ENCODE peak calls at places on chromosomes 2 and 18, in six cellular contexts. Z is choroid plexus epithelial cell, Y is adrenal gland, F is mesendoderm, Q is upper lobe of right lung, T is astrocyte of the cerebellum. N is an unnamed sample.

GRCh38 chr2:189702071-189702470 is 27.6 kb downstream of the ANKAR start:
- DNase-seq in Q (no peak), Y (no peak), Z (peak), F (peak), T (no peak), N (no peak)

GRCh38 chr2:237149425-237149824 is 63.7 kb downstream of the COPS8 start:
- DNase-seq in T (no peak), Z (no peak), F (no peak), Y (no peak), Q (peak), N (no peak)

GRCh38 chr2:55871637-55872036 is 51.9 kb downstream of the EFEMP1 start:
- DNase-seq in F (no peak), Y (no peak), T (no peak), Z (no peak), Q (no peak), N (no peak)

GRCh38 chr2:85772019-85772745 is 18.4 kb downstream of the ATOH8 start:
- DNase-seq in T (peak), Q (peak), Z (peak), F (peak), Y (peak), N (peak)

GRCh38 chr2:28398101-28398834 is 5.6 kb downstream of the FOSL2 start:
- DNase-seq in Z (peak), Y (peak), T (no peak), Q (no peak), F (no peak), N (no peak)

GRCh38 chr2:157258520-157259326 is 1.2 kb downstream of the GALNT5 start:
- DNase-seq in Y (no peak), Q (no peak), Z (no peak), F (no peak), T (no peak), N (no peak)

GRCh38 chr2:111671426-111672150 is 212.4 kb downstream of the ANAPC1 start:
- DNase-seq in Y (peak), T (no peak), F (no peak), Q (no peak), Z (peak), N (no peak)

GRCh38 chr2:67719351-67719750 is 322.2 kb downstream of the ETAA1 start:
- DNase-seq in Q (no peak), Y (no peak), Z (no peak), T (no peak), F (no peak), N (no peak)

GRCh38 chr2:240960309-240960962 is 38.0 kb upstream of the SNED1 start:
- DNase-seq in Q (peak), F (no peak), Z (peak), Y (peak), T (no peak), N (no peak)

GRCh38 chr2:181977661-181978350 is 7.8 kb upstream of the PPP1R1C start:
- DNase-seq in T (no peak), Y (no peak), Z (peak), F (peak), Q (no peak), N (no peak)

GRCh38 chr2:114727012-114727411 is 284.6 kb downstream of the DPP10 start:
- DNase-seq in F (peak), Y (no peak), Z (no peak), T (no peak), Q (no peak), N (no peak)

GRCh38 chr2:216594081-216594480 is 39.1 kb upstream of the IGFBP2 start:
- DNase-seq in Y (no peak), Q (no peak), Z (peak), F (no peak), T (no peak), N (no peak)

GRCh38 chr2:240393831-240394410 is 41.5 kb upstream of the GPC1 start:
- DNase-seq in Y (no peak), Z (peak), Q (peak), T (no peak), F (no peak), N (no peak)

GRCh38 chr2:119826370-119826961 is 66.7 kb downstream of the PTPN4 start:
- DNase-seq in Y (no peak), Z (peak), Q (no peak), T (no peak), F (peak), N (no peak)

GRCh38 chr2:182592691-182593393 is 123.2 kb upstream of the DNAJC10 start:
- DNase-seq in T (no peak), Y (no peak), Z (no peak), F (no peak), Q (no peak), N (no peak)

GRCh38 chr2:9285921-9286320 is 79.3 kb downstream of the ASAP2 start:
- DNase-seq in T (no peak), Q (no peak), Y (no peak), F (no peak), Z (no peak), N (no peak)

GRCh38 chr2:99653433-99653832 is 163.6 kb upstream of the REV1 start:
- DNase-seq in Z (no peak), F (no peak), Q (no peak), T (no peak), Y (no peak), N (no peak)

GRCh38 chr18:1014496-1014895 is 109.8 kb downstream of the ADCYAP1 start:
- DNase-seq in Q (no peak), T (no peak), Y (no peak), F (peak), Z (no peak), N (no peak)

GRCh38 chr2:63861220-63861822 is 19.6 kb downstream of the UGP2 start:
- DNase-seq in Y (peak), Q (no peak), Z (peak), T (peak), F (peak), N (no peak)

GRCh38 chr2:61793389-61793836 is 60.4 kb downstream of the FAM161A start:
- DNase-seq in Z (peak), Y (peak), F (peak), Q (peak), T (peak), N (no peak)

GRCh38 chr2:172082105-172082943 is 3.0 kb upstream of the DLX1 start:
- DNase-seq in Q (no peak), Z (no peak), Y (no peak), T (no peak), F (peak), N (no peak)

GRCh38 chr2:112229365-112229764 is 25.5 kb downstream of the ZC3H8 start:
- DNase-seq in Z (peak), Y (peak), F (no peak), Q (no peak), T (no peak), N (no peak)

GRCh38 chr2:40358783-40359182 is 93.1 kb downstream of the SLC8A1 start:
- DNase-seq in T (no peak), F (no peak), Z (no peak), Y (no peak), Q (no peak), N (no peak)

GRCh38 chr2:174376967-174377366 is 18.6 kb upstream of the SCRN3 start:
- DNase-seq in Z (peak), Q (no peak), Y (no peak), F (no peak), T (no peak), N (no peak)

GRCh38 chr2:5373200-5373599 is 319.0 kb upstream of the SOX11 start:
- DNase-seq in Z (peak), Q (no peak), F (peak), T (no peak), Y (no peak), N (no peak)

GRCh38 chr2:86020984-86021383 is 84.7 kb downstream of the POLR1A start:
- DNase-seq in Q (peak), Y (no peak), F (no peak), T (no peak), Z (peak), N (no peak)

GRCh38 chr2:172513935-172514586 is 41.8 kb upstream of the PDK1 start:
- DNase-seq in F (no peak), Y (no peak), Q (no peak), Z (no peak), T (no peak), N (no peak)

GRCh38 chr2:216370961-216371633 is 1.2 kb downstream of the MARCHF4 start:
- DNase-seq in F (peak), T (no peak), Q (no peak), Y (no peak), Z (no peak), N (no peak)

GRCh38 chr2:16154501-16155280 is 214.3 kb downstream of the MYCN start:
- DNase-seq in F (no peak), Z (no peak), Q (no peak), T (no peak), Y (no peak), N (no peak)

GRCh38 chr2:157173740-157174184 is 83.7 kb upstream of the GALNT5 start:
- DNase-seq in Q (no peak), T (peak), Z (peak), F (no peak), Y (no peak), N (peak)

GRCh38 chr18:26532367-26533340 is 15.7 kb downstream of the KCTD1 start:
- DNase-seq in Q (no peak), T (no peak), Y (no peak), F (peak), Z (no peak), N (no peak)

GRCh38 chr2:3112131-3112530 is 265.5 kb downstream of the EIPR1 start:
- DNase-seq in Q (no peak), Y (no peak), T (no peak), Z (no peak), F (no peak), N (no peak)

GRCh38 chr2:69997296-69998184 is 36.1 kb upstream of the ASPRV1 start:
- DNase-seq in T (no peak), Y (peak), Z (peak), Q (no peak), F (peak), N (no peak)

GRCh38 chr2:106839849-106840595 is 45.9 kb downstream of the ST6GAL2 start:
- DNase-seq in T (no peak), Z (peak), F (peak), Y (no peak), Q (no peak), N (no peak)

GRCh38 chr2:221549143-221549542 is 23.0 kb downstream of the EPHA4 start:
- DNase-seq in Y (no peak), T (peak), F (no peak), Q (no peak), Z (peak), N (no peak)

GRCh38 chr2:224187220-224187619 is 148.1 kb upstream of the SERPINE2 start:
- DNase-seq in Q (no peak), Z (no peak), F (no peak), T (no peak), Y (no peak), N (no peak)

GRCh38 chr18:5546660-5547059 is 2.9 kb upstream of the EPB41L3 start:
- DNase-seq in F (peak), Q (no peak), T (peak), Z (peak), Y (peak), N (no peak)

GRCh38 chr2:54906711-54907110 is 143.5 kb downstream of the RTN4 start:
- DNase-seq in Q (no peak), Y (no peak), T (no peak), F (peak), Z (no peak), N (no peak)

GRCh38 chr2:150296795-150297546 is 190.5 kb downstream of the RND3 start:
- DNase-seq in F (no peak), Q (no peak), Z (peak), T (no peak), Y (no peak), N (no peak)

GRCh38 chr2:66435963-66436362 is 1.0 kb downstream of the MEIS1 start:
- DNase-seq in Y (no peak), Z (no peak), F (no peak), T (no peak), Q (no peak), N (no peak)
- H3K4me3 ChIP-seq in Y (peak), Z (peak), F (no peak), T (peak), Q (peak), N (peak)

DNA sequence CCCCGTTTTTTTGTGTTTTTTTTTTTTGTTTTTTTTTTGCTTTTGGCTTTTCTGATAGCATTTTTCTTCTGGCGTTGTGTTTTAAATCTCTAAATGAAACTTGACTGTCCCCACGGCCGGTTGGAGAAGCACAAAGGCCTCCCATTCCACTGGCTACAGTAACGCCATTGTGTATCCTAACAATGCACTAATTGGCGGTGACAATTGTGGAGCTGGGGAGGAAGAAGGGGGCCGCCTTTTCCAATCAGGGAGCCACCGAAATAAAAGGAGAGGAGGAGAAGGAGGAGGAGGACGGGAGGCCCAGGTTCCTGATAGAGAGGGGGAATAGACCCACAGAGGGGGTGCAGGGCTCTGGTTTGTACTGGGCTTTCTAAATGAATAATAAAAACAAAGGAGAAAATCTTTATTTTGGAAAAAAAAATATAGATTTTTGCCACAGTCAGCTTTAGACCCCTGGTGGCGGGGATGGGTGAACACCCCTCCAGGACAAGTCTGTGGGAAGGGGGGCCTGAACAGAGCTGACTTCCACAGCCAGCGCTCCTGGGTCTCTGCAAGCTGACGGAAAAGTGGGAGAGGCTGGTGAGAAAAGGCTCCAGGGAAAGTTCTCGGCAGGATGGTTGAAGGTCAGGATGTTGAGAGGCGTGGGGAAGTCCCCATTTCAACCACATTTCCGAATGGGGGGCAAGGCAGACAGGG is 43.7 kb upstream of the FZD5 start:
- DNase-seq in T (no peak), Z (no peak), Y (no peak), F (peak), Q (no peak), N (no peak)
- H3K4me3 ChIP-seq in T (no peak), Z (no peak), Y (no peak), F (no peak), Q (no peak), N (no peak)

DNA sequence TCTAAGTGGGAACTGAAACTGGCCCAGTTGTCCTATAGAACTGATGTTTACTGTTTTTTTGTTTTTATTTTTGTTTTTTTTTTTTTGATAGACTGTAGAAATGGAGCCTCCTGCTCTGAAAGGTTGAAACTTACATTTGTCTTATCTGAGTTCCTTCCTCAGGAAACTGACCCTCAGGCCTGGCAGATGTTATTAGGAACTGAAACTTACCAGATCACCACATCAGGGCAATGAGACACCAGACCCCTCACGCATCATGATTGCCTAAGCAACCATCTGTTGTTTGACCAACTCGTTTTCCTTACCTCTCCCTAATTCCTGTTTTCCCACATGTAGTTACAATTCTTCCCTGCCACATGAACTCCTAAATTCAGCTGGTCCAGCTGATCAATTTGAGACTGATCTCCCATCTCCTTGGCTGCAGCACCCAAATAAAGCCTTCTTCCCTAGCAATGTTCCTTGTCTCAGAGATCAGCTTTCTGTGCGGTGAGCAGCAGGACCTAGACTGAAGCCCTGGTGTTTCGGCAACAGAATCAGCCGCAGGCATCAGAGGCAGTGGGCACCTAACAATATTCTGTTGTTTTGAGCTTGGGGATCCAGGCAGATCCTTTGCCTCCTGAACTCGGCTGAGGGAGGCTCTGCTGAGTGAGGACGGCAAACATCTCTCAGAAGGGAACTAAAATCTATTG is 96.8 kb downstream of the MSH2 start:
- DNase-seq in Z (no peak), Y (no peak), F (no peak), T (no peak), Q (no peak), N (no peak)
- H3K4me3 ChIP-seq in Z (no peak), Y (no peak), F (peak), T (no peak), Q (no peak), N (no peak)

DNA sequence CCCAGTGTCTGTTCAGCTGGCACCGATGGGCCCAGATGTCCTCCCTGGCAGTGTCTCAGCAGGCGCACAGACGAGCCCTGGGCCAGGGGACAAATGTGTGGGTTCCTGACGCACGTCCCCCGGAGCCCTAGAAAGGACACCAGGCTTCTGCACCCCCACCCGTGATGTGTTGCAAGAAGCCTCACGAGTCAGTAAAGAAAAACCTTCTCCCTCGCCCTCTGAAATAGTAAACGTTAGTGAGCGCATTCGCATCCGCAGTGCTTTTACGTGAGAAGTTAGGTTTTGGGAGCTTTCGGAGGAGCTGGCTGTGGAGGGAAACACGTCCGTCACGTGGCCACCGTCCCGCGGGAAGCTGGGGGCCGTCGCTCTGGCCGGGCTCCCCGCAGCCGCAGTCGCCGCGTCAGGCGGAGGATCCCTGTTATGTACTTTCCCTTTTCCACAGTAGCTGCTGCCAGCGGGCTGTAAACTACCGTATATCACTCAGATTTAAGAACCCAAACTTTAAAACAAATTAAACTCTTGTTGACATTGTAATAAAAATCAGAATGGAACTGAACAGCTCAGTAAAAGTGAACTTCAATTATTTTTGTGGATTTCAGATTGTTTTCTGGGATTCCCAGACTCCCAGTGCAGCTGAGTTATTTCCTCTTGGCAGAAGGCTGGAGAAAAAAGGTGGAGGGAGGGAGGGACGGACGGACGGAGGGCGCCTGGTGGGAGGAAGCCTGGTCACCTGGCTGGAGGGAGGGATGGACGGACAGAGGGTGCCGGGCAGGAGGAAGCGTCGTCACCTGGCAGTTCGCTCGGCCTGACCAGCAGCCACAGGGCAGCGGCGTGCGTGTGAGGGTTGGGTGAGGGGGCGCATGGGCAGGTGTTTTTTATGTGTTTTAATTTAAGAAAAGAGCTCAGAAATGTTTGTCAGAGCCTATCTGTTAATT is 112.1 kb downstream of the NFATC1 start:
- DNase-seq in Y (peak), T (no peak), F (no peak), Q (peak), Z (peak), N (no peak)
- H3K4me3 ChIP-seq in Y (peak), T (peak), F (no peak), Q (peak), Z (peak), N (peak)

DNA sequence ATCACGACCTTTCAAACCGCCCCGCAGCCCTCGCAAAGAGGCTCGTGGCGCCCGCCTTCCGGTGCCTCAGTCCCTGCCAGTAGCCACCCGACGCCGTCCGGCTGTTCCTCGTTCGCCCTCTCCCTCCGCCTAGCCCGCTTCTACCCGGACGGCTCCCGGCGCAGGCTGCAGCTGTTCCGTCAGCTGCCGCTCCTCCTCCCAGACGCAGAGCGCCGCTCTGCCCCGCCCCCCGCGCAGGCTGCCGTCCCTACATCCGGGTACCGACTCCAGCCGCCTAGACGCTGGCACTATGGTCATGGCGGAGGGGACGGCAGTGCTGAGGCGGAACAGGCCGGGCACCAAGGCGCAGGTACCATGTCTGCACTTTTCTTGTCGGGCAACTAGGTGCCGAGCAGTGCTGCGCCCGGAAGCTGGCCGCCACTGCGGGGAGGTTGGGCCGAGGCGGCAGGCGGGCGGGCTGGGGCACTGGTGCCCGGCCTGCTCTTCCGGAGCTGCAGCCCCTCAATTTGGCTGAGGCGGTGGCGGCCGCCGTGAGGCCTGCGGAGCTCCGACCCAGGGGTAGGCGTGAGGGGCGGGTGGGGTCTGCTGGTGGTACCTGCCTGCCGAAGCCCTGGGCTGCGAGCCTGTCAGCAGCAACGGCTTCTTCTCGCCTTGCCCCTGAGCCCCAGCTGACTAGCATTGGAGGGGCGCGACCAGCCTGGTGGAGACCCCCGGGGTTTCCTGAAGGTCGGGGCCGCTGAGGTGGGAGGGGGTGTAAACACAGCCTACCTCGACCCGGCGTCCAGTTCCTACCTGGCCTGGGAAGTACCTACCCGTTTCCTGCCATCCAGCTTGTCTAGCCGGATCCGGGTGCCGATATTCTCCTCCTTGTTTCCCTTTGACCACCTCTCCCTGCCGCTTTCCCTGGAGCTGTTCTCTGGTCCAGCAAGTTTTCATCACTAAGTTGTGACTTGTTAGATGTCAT is at the start of gene MOB4:
- DNase-seq in Q (peak), T (peak), Z (peak), F (peak), Y (peak), N (peak)
- H3K4me3 ChIP-seq in Q (peak), T (peak), Z (peak), F (peak), Y (peak), N (peak)

N was measured in AG04449.